ENCODE peak calls at places on chromosomes 11 and 22, in nine cellular contexts. One of them, this sample, is unnamed.

GRCh38 chr11:88179141-88179540 is 3.9 kb upstream of the RAB38 start:
- DNase-seq in dorsolateral prefrontal cortex: no peak
- DNase-seq in MM.1S: no peak
- DNase-seq in brain microvascular endothelial cell: peak; percentile 44
- DNase-seq in epithelial cell of prostate: peak; percentile 94
- DNase-seq in cardiac muscle cell: no peak
- DNase-seq in PC-3: peak; percentile 94
- DNase-seq in psoas muscle: no peak
- DNase-seq in thyroid gland: no peak
- DNase-seq in this sample: no peak

GRCh38 chr11:1546536-1547466 is 25.3 kb downstream of the DUSP8 start:
- DNase-seq in cardiac muscle cell: peak; percentile 83
- DNase-seq in epithelial cell of prostate: no peak
- DNase-seq in thyroid gland: peak; percentile 67
- DNase-seq in psoas muscle: peak; percentile 55
- DNase-seq in PC-3: peak; percentile 60
- DNase-seq in dorsolateral prefrontal cortex: no peak
- DNase-seq in MM.1S: peak; percentile 33
- DNase-seq in brain microvascular endothelial cell: no peak
- DNase-seq in this sample: no peak

GRCh38 chr11:16780146-16780545 is 41.7 kb downstream of the C11orf58 start:
- DNase-seq in dorsolateral prefrontal cortex: no peak
- DNase-seq in epithelial cell of prostate: no peak
- DNase-seq in PC-3: no peak
- DNase-seq in thyroid gland: no peak
- DNase-seq in MM.1S: no peak
- DNase-seq in brain microvascular endothelial cell: no peak
- DNase-seq in psoas muscle: no peak
- DNase-seq in cardiac muscle cell: no peak
- DNase-seq in this sample: no peak

GRCh38 chr11:108388576-108388975 is 78.8 kb downstream of the C11orf65 start:
- DNase-seq in cardiac muscle cell: no peak
- DNase-seq in dorsolateral prefrontal cortex: no peak
- DNase-seq in brain microvascular endothelial cell: no peak
- DNase-seq in PC-3: no peak
- DNase-seq in MM.1S: no peak
- DNase-seq in epithelial cell of prostate: no peak
- DNase-seq in psoas muscle: no peak
- DNase-seq in thyroid gland: no peak
- DNase-seq in this sample: no peak

GRCh38 chr11:108601150-108601549 is 7.6 kb upstream of the EXPH5 start:
- DNase-seq in epithelial cell of prostate: no peak
- DNase-seq in MM.1S: no peak
- DNase-seq in brain microvascular endothelial cell: no peak
- DNase-seq in cardiac muscle cell: no peak
- DNase-seq in psoas muscle: no peak
- DNase-seq in dorsolateral prefrontal cortex: no peak
- DNase-seq in PC-3: peak; percentile 68
- DNase-seq in thyroid gland: no peak
- DNase-seq in this sample: no peak

GRCh38 chr11:75429902-75430691 is 2.9 kb downstream of the KLHL35 start:
- DNase-seq in thyroid gland: peak; percentile 62
- DNase-seq in brain microvascular endothelial cell: peak; percentile 27
- DNase-seq in dorsolateral prefrontal cortex: peak; percentile 38
- DNase-seq in PC-3: peak; percentile 79
- DNase-seq in MM.1S: no peak
- DNase-seq in psoas muscle: peak; percentile 74
- DNase-seq in epithelial cell of prostate: no peak
- DNase-seq in cardiac muscle cell: peak; percentile 83
- DNase-seq in this sample: no peak

GRCh38 chr11:63875506-63875905 is 36.6 kb downstream of the MARK2 start:
- DNase-seq in MM.1S: no peak
- DNase-seq in dorsolateral prefrontal cortex: no peak
- DNase-seq in cardiac muscle cell: no peak
- DNase-seq in PC-3: no peak
- DNase-seq in psoas muscle: no peak
- DNase-seq in epithelial cell of prostate: no peak
- DNase-seq in brain microvascular endothelial cell: no peak
- DNase-seq in thyroid gland: no peak
- DNase-seq in this sample: no peak

GRCh38 chr11:533586-534196 is 1.7 kb downstream of the HRAS start:
- DNase-seq in epithelial cell of prostate: no peak
- DNase-seq in thyroid gland: no peak
- DNase-seq in brain microvascular endothelial cell: no peak
- DNase-seq in dorsolateral prefrontal cortex: no peak
- DNase-seq in cardiac muscle cell: no peak
- DNase-seq in psoas muscle: no peak
- DNase-seq in PC-3: no peak
- DNase-seq in MM.1S: no peak
- DNase-seq in this sample: no peak

GRCh38 chr22:34960005-34960404 is 106.0 kb upstream of the ISX start:
- DNase-seq in cardiac muscle cell: no peak
- DNase-seq in psoas muscle: no peak
- DNase-seq in PC-3: no peak
- DNase-seq in dorsolateral prefrontal cortex: no peak
- DNase-seq in thyroid gland: no peak
- DNase-seq in MM.1S: no peak
- DNase-seq in brain microvascular endothelial cell: no peak
- DNase-seq in epithelial cell of prostate: no peak
- DNase-seq in this sample: no peak

GRCh38 chr11:45939836-45940235 is 17.4 kb downstream of the LARGE2 start:
- DNase-seq in dorsolateral prefrontal cortex: no peak
- DNase-seq in epithelial cell of prostate: no peak
- DNase-seq in psoas muscle: no peak
- DNase-seq in thyroid gland: no peak
- DNase-seq in cardiac muscle cell: no peak
- DNase-seq in brain microvascular endothelial cell: no peak
- DNase-seq in MM.1S: no peak
- DNase-seq in PC-3: no peak
- DNase-seq in this sample: no peak

GRCh38 chr11:1152316-1153104 is 5.2 kb upstream of the MUC5AC start:
- DNase-seq in dorsolateral prefrontal cortex: no peak
- DNase-seq in psoas muscle: peak; percentile 10
- DNase-seq in MM.1S: no peak
- DNase-seq in PC-3: peak; percentile 78
- DNase-seq in thyroid gland: no peak
- DNase-seq in brain microvascular endothelial cell: peak; percentile 65
- DNase-seq in epithelial cell of prostate: no peak
- DNase-seq in cardiac muscle cell: no peak
- DNase-seq in this sample: no peak

GRCh38 chr22:19970479-19971275 is 29.1 kb upstream of the TXNRD2 start:
- DNase-seq in thyroid gland: peak; percentile 64
- DNase-seq in cardiac muscle cell: peak; percentile 75
- DNase-seq in dorsolateral prefrontal cortex: peak; percentile 66
- DNase-seq in PC-3: peak; percentile 55
- DNase-seq in psoas muscle: peak; percentile 74
- DNase-seq in brain microvascular endothelial cell: peak; percentile 30
- DNase-seq in epithelial cell of prostate: no peak
- DNase-seq in MM.1S: peak; percentile 54
- DNase-seq in this sample: peak; percentile 56

GRCh38 chr22:36469094-36469710 is 12.2 kb downstream of the TXN2 start:
- DNase-seq in PC-3: no peak
- DNase-seq in dorsolateral prefrontal cortex: no peak
- DNase-seq in cardiac muscle cell: no peak
- DNase-seq in psoas muscle: no peak
- DNase-seq in brain microvascular endothelial cell: no peak
- DNase-seq in MM.1S: no peak
- DNase-seq in thyroid gland: no peak
- DNase-seq in epithelial cell of prostate: no peak
- DNase-seq in this sample: no peak

GRCh38 chr11:86722748-86723147 is 50.3 kb upstream of the ME3 start:
- DNase-seq in thyroid gland: no peak
- DNase-seq in epithelial cell of prostate: no peak
- DNase-seq in psoas muscle: no peak
- DNase-seq in MM.1S: no peak
- DNase-seq in PC-3: no peak
- DNase-seq in brain microvascular endothelial cell: no peak
- DNase-seq in dorsolateral prefrontal cortex: no peak
- DNase-seq in cardiac muscle cell: no peak
- DNase-seq in this sample: no peak

DNA sequence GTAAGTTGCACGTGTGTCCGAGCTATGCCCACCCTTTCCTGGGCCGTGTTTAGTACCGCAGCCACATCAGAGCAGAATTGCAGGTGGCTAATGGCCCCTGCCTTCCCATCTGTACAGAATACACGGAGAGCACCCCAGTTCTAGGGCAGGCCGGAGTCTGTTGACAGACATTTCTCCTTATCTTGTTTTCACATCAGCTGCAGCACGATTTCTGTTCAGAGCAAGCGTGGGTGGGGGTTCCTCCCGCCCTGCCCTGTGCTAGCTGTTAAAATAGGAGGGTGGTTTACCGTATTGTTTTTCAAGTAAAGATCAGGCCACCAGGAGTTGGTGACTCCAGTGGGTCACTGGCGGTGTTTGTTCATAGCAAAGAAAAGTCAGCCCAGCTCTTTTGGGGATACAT is 41.1 kb downstream of the UBASH3B start:
- DNase-seq in epithelial cell of prostate: no peak
- DNase-seq in brain microvascular endothelial cell: no peak
- DNase-seq in dorsolateral prefrontal cortex: no peak
- DNase-seq in psoas muscle: no peak
- DNase-seq in MM.1S: no peak
- DNase-seq in thyroid gland: no peak
- DNase-seq in cardiac muscle cell: no peak
- DNase-seq in PC-3: no peak
- DNase-seq in this sample: no peak
- H3K27ac ChIP-seq in epithelial cell of prostate: peak overlapping the region; percentile 81
- H3K27ac ChIP-seq in brain microvascular endothelial cell: no peak overlapping the region
- H3K27ac ChIP-seq in dorsolateral prefrontal cortex: no peak overlapping the region
- H3K27ac ChIP-seq in psoas muscle: no peak overlapping the region
- H3K27ac ChIP-seq in MM.1S: no peak overlapping the region
- H3K27ac ChIP-seq in thyroid gland: no peak overlapping the region
- H3K27ac ChIP-seq in cardiac muscle cell: no peak overlapping the region
- H3K27ac ChIP-seq in PC-3: no peak overlapping the region
- H3K27ac ChIP-seq in this sample: no peak overlapping the region

GRCh38 chr11:116930586-116930985 is 93.2 kb upstream of the APOA1 start:
- DNase-seq in dorsolateral prefrontal cortex: no peak
- DNase-seq in PC-3: no peak
- DNase-seq in psoas muscle: no peak
- DNase-seq in cardiac muscle cell: no peak
- DNase-seq in thyroid gland: no peak
- DNase-seq in MM.1S: peak; percentile 26
- DNase-seq in epithelial cell of prostate: no peak
- DNase-seq in brain microvascular endothelial cell: no peak
- DNase-seq in this sample: no peak
- H3K27ac ChIP-seq in dorsolateral prefrontal cortex: peak overlapping the region; percentile 6
- H3K27ac ChIP-seq in PC-3: no peak overlapping the region
- H3K27ac ChIP-seq in psoas muscle: no peak overlapping the region
- H3K27ac ChIP-seq in cardiac muscle cell: peak overlapping the region; percentile 75
- H3K27ac ChIP-seq in thyroid gland: peak overlapping the region; percentile 60
- H3K27ac ChIP-seq in MM.1S: peak overlapping the region; percentile 83
- H3K27ac ChIP-seq in epithelial cell of prostate: no peak overlapping the region
- H3K27ac ChIP-seq in brain microvascular endothelial cell: no peak overlapping the region
- H3K27ac ChIP-seq in this sample: peak overlapping the region; percentile 47

GRCh38 chr11:6719588-6719987 is 36.4 kb upstream of the MRPL17 start:
- DNase-seq in thyroid gland: no peak
- DNase-seq in PC-3: no peak
- DNase-seq in cardiac muscle cell: no peak
- DNase-seq in dorsolateral prefrontal cortex: no peak
- DNase-seq in brain microvascular endothelial cell: no peak
- DNase-seq in epithelial cell of prostate: no peak
- DNase-seq in psoas muscle: no peak
- DNase-seq in MM.1S: no peak
- DNase-seq in this sample: no peak
- H3K27ac ChIP-seq in thyroid gland: no peak overlapping the region
- H3K27ac ChIP-seq in PC-3: no peak overlapping the region
- H3K27ac ChIP-seq in cardiac muscle cell: no peak overlapping the region
- H3K27ac ChIP-seq in dorsolateral prefrontal cortex: no peak overlapping the region
- H3K27ac ChIP-seq in brain microvascular endothelial cell: no peak overlapping the region
- H3K27ac ChIP-seq in epithelial cell of prostate: no peak overlapping the region
- H3K27ac ChIP-seq in psoas muscle: no peak overlapping the region
- H3K27ac ChIP-seq in MM.1S: no peak overlapping the region
- H3K27ac ChIP-seq in this sample: no peak overlapping the region

DNA sequence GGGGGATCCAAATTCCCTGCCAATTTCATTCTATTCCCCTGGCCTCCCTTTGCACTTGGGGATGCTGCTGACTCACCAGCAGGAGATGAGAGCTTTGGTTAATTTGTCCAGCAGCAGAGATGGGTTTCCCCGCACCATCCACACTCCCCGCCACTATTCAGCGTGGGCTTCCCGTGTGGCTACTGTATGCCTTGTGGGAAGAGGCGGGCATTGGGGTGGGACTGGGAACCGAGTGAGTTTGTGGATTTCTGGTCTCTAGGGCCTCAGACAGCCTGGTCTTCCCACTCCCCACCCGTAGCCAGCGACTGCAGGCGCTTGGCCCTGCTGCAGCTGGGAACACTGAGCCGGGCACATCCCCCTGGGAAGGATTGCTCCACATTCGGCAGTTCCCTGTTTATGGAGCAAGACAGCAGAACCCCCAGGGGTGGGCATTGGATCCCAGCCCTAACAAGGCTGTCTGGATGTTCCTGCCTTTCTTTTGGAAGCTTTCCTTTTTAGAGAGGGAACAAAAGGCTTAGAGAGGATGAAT is 23.4 kb downstream of the KIAA1671 start:
- DNase-seq in MM.1S: no peak
- DNase-seq in psoas muscle: peak; percentile 77
- DNase-seq in cardiac muscle cell: no peak
- DNase-seq in brain microvascular endothelial cell: no peak
- DNase-seq in epithelial cell of prostate: no peak
- DNase-seq in dorsolateral prefrontal cortex: no peak
- DNase-seq in PC-3: no peak
- DNase-seq in thyroid gland: peak; percentile 34
- DNase-seq in this sample: peak; percentile 9
- H3K27ac ChIP-seq in MM.1S: no peak overlapping the region
- H3K27ac ChIP-seq in psoas muscle: peak overlapping the region; percentile 16
- H3K27ac ChIP-seq in cardiac muscle cell: peak overlapping the region; percentile 89
- H3K27ac ChIP-seq in brain microvascular endothelial cell: no peak overlapping the region
- H3K27ac ChIP-seq in epithelial cell of prostate: peak overlapping the region; percentile 92
- H3K27ac ChIP-seq in dorsolateral prefrontal cortex: peak overlapping the region; percentile 81
- H3K27ac ChIP-seq in PC-3: no peak overlapping the region
- H3K27ac ChIP-seq in thyroid gland: peak overlapping the region; percentile 81
- H3K27ac ChIP-seq in this sample: peak overlapping the region; percentile 31

This sample was measured in substantia nigra.